ENCODE peak calls at places on chromosome 10, in five cellular contexts. W, C, D, P and K are unnamed samples. For H3K9me3, the result is how much of the 10 kb centered on the place peaks cover.

GRCh38 chr10:124658591-124659240 is 85.5 kb downstream of the FAM53B start:
- DNase-seq in W (no peak), P (no peak), C (no peak), D (no peak), K (no peak)

GRCh38 chr10:62352356-62352963 is 21.7 kb upstream of the ZNF365 start:
- DNase-seq in D (no peak), W (no peak), C (no peak), P (no peak), K (no peak)

GRCh38 chr10:112768121-112768520 is 181.9 kb upstream of the TCF7L2 start:
- DNase-seq in C (no peak), D (no peak), W (no peak), P (no peak), K (no peak)

GRCh38 chr10:86167101-86167761 is 199.4 kb downstream of the GRID1 start:
- DNase-seq in W (peak), C (no peak), D (no peak), P (no peak), K (no peak)

GRCh38 chr10:926075-926698 is 5.3 kb downstream of the LARP4B start:
- DNase-seq in C (no peak), W (no peak), D (no peak), P (no peak), K (no peak)

GRCh38 chr10:11685787-11686218 is 56.4 kb upstream of the ECHDC3 start:
- DNase-seq in P (peak), D (no peak), C (peak), W (peak), K (no peak)

GRCh38 chr10:111076682-111077661 is at the start of gene ADRA2A:
- DNase-seq in W (peak), P (no peak), C (peak), D (peak), K (no peak)

GRCh38 chr10:44386546-44387052 is 1.7 kb upstream of the CXCL12 start:
- DNase-seq in W (peak), C (peak), D (peak), P (peak), K (no peak)

GRCh38 chr10:68869623-68870022 is 31.5 kb upstream of the DDX50 start:
- DNase-seq in C (no peak), W (no peak), D (no peak), P (no peak), K (no peak)

GRCh38 chr10:121308046-121308445 is 290.2 kb downstream of the FGFR2 start:
- DNase-seq in D (no peak), C (no peak), P (no peak), W (no peak), K (no peak)

GRCh38 chr10:12186324-12186723 is 9.4 kb downstream of the NUDT5 start:
- DNase-seq in W (no peak), C (no peak), D (no peak), P (no peak), K (no peak)

GRCh38 chr10:19048901-19049300 is 300 bp downstream of the MALRD1 start:
- DNase-seq in W (no peak), D (no peak), C (no peak), P (no peak), K (no peak)

GRCh38 chr10:124565565-124566221 is 104.1 kb downstream of the LHPP start:
- DNase-seq in P (peak), C (no peak), W (peak), D (peak), K (no peak)

GRCh38 chr10:69303632-69304035 is 25.3 kb downstream of the HK1 start:
- DNase-seq in P (no peak), W (no peak), D (no peak), C (no peak), K (no peak)

GRCh38 chr10:103905441-103905840 is 12.5 kb downstream of the STN1 start:
- DNase-seq in C (no peak), W (no peak), D (no peak), P (no peak), K (no peak)

GRCh38 chr10:42652860-42653259 is 14.5 kb upstream of the ZNF33B start:
- DNase-seq in W (no peak), P (no peak), C (no peak), D (no peak), K (no peak)
- H3K9me3 ChIP-seq in W (under half), P (under half), C (under half), D (under half), K (under half)

GRCh38 chr10:126518186-126519080 is 130.2 kb upstream of the ADAM12 start:
- DNase-seq in D (no peak), C (no peak), W (no peak), P (no peak), K (no peak)

GRCh38 chr10:126521354-126521753 is 133.1 kb upstream of the ADAM12 start:
- DNase-seq in P (no peak), D (peak), C (no peak), W (no peak), K (no peak)

GRCh38 chr10:126519188-126519587 is 130.9 kb upstream of the ADAM12 start:
- DNase-seq in P (no peak), C (no peak), D (no peak), W (no peak), K (no peak)

GRCh38 chr10:126520918-126521317 is 132.6 kb upstream of the ADAM12 start:
- DNase-seq in W (no peak), D (no peak), P (no peak), C (no peak), K (no peak)

DNA sequence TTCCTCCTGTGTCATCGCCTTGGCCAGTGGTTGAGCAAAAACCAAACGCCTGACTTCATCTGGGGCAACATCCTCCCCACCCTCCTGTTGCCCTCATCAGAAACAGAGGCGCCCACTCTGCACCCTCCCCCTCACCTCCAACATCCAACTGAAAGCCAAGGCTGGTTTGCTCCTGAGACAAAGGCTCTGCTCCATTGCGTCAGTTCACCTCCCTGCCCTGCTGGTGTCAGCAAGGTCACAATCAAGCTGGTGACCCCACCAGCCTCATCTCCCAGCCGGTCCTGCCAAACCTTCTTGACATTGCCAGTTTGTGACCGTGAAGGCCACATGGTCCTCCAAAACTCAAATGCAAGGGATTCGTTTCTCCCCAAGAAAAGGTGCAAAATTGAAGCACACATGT is 131.7 kb upstream of the ADAM12 start:
- DNase-seq in D (no peak), C (no peak), W (no peak), P (no peak), K (no peak)
- H3K27ac ChIP-seq in D (no peak), C (no peak), W (no peak), P (no peak), K (no peak)

DNA sequence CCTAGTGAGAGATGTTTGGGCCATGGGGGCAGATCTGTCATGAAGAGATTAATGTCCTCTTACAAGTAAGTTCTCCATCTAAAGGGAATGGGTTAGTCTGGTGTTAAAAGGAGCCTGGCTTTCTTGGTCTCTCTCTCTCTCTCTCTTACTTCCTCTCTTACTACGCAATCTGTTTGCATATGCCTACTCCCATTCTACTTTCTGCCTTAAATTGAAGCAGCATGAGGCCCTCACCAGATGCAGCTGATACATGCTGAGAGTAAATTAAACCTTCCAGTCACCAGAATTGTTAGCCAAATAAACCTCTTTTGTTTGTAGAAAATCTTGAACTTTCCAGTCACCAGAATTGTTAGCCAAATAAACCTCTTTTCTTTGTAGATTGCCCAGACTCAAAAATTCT is 884.1 kb downstream of the NRG3 start:
- DNase-seq in P (no peak), D (no peak), C (no peak), W (no peak), K (no peak)
- H3K9me3 ChIP-seq in P (under half), D (under half), C (under half), W (under half), K (under half)

DNA sequence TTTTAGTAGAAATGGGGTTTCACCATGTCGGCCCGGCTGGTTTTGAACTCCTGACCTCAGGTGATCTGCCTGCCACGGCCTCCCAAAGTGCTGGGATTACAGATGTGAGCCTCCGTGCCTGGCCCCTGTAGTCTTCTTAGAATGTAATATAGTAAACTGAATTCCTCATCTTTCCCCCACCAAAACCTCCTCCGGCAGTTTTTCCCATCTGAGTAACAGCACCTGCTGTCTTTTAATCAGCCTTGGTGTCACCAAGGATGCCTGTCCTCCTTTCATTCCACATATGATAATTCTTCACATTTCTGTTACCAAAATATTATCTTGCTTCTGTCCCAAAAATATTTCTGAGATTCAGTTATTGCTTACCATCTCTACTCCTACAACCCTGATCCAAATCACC is 80.2 kb downstream of the ZEB1 start:
- DNase-seq in D (no peak), C (no peak), P (no peak), W (no peak), K (no peak)
- H3K27ac ChIP-seq in D (no peak), C (no peak), P (no peak), W (no peak), K (no peak)

DNA sequence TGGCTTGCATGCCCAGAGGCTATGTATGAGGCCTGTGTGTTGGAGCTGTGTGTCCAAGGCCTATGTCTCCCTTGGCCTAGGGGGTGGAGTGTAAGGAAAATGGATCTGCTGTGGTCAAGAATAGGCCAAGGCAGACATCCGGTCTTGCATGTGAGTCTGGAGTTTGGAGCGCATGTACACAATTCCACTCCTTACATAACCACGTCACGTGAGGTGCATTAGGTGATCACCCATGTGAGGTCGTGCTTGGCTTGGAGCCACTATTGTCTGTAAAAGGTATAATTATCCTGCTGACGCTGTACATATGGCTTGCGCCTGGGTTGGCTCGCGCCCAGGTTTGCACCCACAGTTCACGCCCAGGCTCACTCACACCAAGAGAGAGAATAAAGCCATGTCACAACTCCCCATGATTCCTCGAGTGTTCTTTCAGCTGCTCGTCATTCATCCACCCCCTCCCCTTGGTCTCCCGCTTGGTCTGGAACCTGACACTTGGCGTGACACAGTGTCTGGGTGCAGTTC is 105.5 kb downstream of the BICC1 start:
- DNase-seq in C (no peak), W (no peak), P (no peak), D (no peak), K (no peak)
- H3K9me3 ChIP-seq in C (under half), W (under half), P (under half), D (under half), K (under half)

GRCh38 chr10:25117757-25118156 is 57.0 kb upstream of the GPR158 start:
- DNase-seq in W (no peak), P (peak), D (no peak), C (no peak), K (no peak)

GRCh38 chr10:25113231-25114035 is 61.4 kb upstream of the GPR158 start:
- DNase-seq in P (peak), C (peak), D (peak), W (peak), K (peak)

GRCh38 chr10:25112016-25112415 is 62.8 kb upstream of the GPR158 start:
- DNase-seq in D (no peak), C (no peak), P (no peak), W (no peak), K (no peak)

DNA sequence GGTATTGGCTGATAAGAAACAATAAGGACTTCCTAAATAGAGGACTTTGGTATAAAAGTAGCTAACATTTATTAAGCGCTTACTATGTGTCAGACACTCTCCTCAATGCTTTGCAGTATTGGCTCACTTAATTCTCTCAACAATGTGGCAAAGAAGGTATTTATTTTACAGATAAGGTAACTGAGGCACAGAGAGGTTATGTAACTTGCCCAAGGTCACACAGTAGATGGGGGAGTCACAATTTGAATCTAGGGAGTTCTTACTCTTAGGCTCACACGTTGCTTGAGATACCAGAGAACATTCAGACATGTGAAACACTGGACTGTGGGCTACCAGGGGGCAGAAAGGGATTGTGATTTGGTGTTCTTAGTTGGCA is 60.8 kb upstream of the GPR158 start:
- DNase-seq in C (no peak), D (no peak), P (no peak), W (no peak), K (no peak)
- H3K27ac ChIP-seq in C (no peak), D (no peak), P (no peak), W (no peak), K (no peak)

DNA sequence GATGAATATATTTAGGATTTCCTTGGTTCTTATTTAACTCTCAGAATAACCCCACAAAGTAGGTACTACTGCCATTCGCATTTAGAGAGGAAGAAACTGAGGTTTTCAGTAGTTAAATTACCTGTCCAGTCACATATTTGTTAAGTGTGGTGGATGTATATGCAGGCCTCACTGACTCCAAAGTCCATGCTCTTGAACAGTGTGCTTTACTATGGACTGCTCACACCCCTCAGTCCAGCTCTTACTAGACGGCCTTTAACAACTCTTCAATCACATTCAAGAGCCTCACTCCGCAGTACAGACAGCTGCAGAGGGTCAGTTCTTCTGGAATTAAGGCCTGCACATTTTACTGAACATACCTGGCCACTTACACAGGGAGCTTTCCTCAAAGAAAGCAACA is 36.2 kb downstream of the ZNF248 start:
- DNase-seq in P (no peak), D (no peak), C (no peak), W (no peak), K (no peak)
- H3K9me3 ChIP-seq in P (under half), D (half or more), C (under half), W (under half), K (under half)

DNA sequence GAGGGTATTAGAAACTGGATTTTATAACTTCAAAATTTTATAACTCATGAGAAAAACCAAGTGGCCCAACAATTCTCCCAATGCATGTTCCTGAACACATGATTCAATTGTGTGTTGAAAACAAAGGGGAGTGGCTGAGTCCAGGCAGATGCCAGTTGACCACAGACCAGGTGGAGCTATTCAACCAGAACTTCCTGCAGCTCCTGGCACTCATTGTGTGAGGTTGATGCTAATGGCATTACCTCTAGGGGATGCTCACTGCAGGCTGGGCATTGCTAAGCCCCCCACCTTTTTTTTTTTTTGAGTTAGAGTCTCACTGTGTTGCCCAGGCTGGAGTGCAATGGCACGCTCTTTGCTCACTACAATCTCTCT is 20.3 kb downstream of the MYOF start:
- DNase-seq in D (peak), P (no peak), W (no peak), C (no peak), K (no peak)
- H3K27ac ChIP-seq in D (peak), P (no peak), W (peak), C (no peak), K (no peak)

GRCh38 chr10:131178521-131178920 is 133.0 kb downstream of the TCERG1L start:
- DNase-seq in D (no peak), C (no peak), P (no peak), W (no peak), K (no peak)

GRCh38 chr10:131178956-131179355 is 132.6 kb downstream of the TCERG1L start:
- DNase-seq in W (peak), P (no peak), D (no peak), C (no peak), K (no peak)

GRCh38 chr10:131179386-131179785 is 132.1 kb downstream of the TCERG1L start:
- DNase-seq in P (no peak), D (no peak), C (no peak), W (peak), K (no peak)

GRCh38 chr10:131176907-131177306 is 134.6 kb downstream of the TCERG1L start:
- DNase-seq in W (no peak), D (no peak), P (no peak), C (no peak), K (no peak)

GRCh38 chr10:131177431-131178327 is 133.8 kb downstream of the TCERG1L start:
- DNase-seq in W (no peak), C (no peak), P (no peak), D (no peak), K (no peak)
- H3K9me3 ChIP-seq in W (under half), C (under half), P (under half), D (under half), K (under half)